ENCODE peak calls at places on chromosomes 11 and 22, in four cellular contexts. One of them, this sample, is unnamed.
A peak's percentile ranks its signal among the peaks of the same experiment; 100 is the strongest.

GRCh38 chr11:17014774-17015638 is 792 bp upstream of the PLEKHA7 start:
- DNase-seq in iPS DF 6.9: no peak
- DNase-seq in nucleus accumbens: no peak
- DNase-seq in heart left ventricle: peak; percentile 16
- DNase-seq in this sample: no peak

GRCh38 chr11:1749787-1750351 is 526 bp downstream of the IFITM10 start:
- DNase-seq in iPS DF 6.9: no peak
- DNase-seq in nucleus accumbens: no peak
- DNase-seq in heart left ventricle: no peak
- DNase-seq in this sample: no peak

GRCh38 chr11:3058753-3059664 is 1.8 kb upstream of the CARS1 start:
- DNase-seq in nucleus accumbens: no peak
- DNase-seq in heart left ventricle: no peak
- DNase-seq in iPS DF 6.9: no peak
- DNase-seq in this sample: no peak

GRCh38 chr22:44723801-44724200 is 21.8 kb downstream of the PRR5 start:
- DNase-seq in nucleus accumbens: no peak
- DNase-seq in heart left ventricle: no peak
- DNase-seq in iPS DF 6.9: no peak
- DNase-seq in this sample: no peak

GRCh38 chr22:46524203-46524740 is 13.1 kb downstream of the CELSR1 start:
- DNase-seq in nucleus accumbens: no peak
- DNase-seq in heart left ventricle: no peak
- DNase-seq in iPS DF 6.9: no peak
- DNase-seq in this sample: no peak

GRCh38 chr11:94760296-94760695 is 7.9 kb upstream of the AMOTL1 start:
- DNase-seq in nucleus accumbens: no peak
- DNase-seq in iPS DF 6.9: no peak
- DNase-seq in heart left ventricle: no peak
- DNase-seq in this sample: no peak

GRCh38 chr11:124123587-124123986 is 8.3 kb downstream of the VWA5A start:
- DNase-seq in iPS DF 6.9: no peak
- DNase-seq in nucleus accumbens: no peak
- DNase-seq in heart left ventricle: no peak
- DNase-seq in this sample: no peak

GRCh38 chr22:41074061-41074460 is 18.3 kb upstream of the EP300 start:
- DNase-seq in nucleus accumbens: no peak
- DNase-seq in heart left ventricle: no peak
- DNase-seq in iPS DF 6.9: no peak
- DNase-seq in this sample: no peak

GRCh38 chr11:29293825-29294224 is 723.0 kb downstream of the KCNA4 start:
- DNase-seq in iPS DF 6.9: no peak
- DNase-seq in heart left ventricle: no peak
- DNase-seq in nucleus accumbens: no peak
- DNase-seq in this sample: no peak

GRCh38 chr11:77056814-77057402 is 9.9 kb upstream of the CAPN5 start:
- DNase-seq in heart left ventricle: no peak
- DNase-seq in nucleus accumbens: no peak
- DNase-seq in iPS DF 6.9: no peak
- DNase-seq in this sample: no peak

GRCh38 chr11:37370817-37371216 is 772.8 kb upstream of the RAG2 start:
- DNase-seq in heart left ventricle: no peak
- DNase-seq in nucleus accumbens: no peak
- DNase-seq in iPS DF 6.9: no peak
- DNase-seq in this sample: no peak

GRCh38 chr11:59201376-59201775 is 11.4 kb downstream of the MPEG1 start:
- DNase-seq in heart left ventricle: no peak
- DNase-seq in iPS DF 6.9: no peak
- DNase-seq in nucleus accumbens: no peak
- DNase-seq in this sample: no peak

GRCh38 chr11:65915821-65916251 is 3.0 kb downstream of the C11orf68 start:
- DNase-seq in nucleus accumbens: peak; percentile 36
- DNase-seq in iPS DF 6.9: no peak
- DNase-seq in heart left ventricle: peak; percentile 72
- DNase-seq in this sample: peak; percentile 70

GRCh38 chr11:1448882-1449281 is 37.7 kb downstream of the MOB2 start:
- DNase-seq in iPS DF 6.9: no peak
- DNase-seq in nucleus accumbens: no peak
- DNase-seq in heart left ventricle: no peak
- DNase-seq in this sample: no peak

GRCh38 chr11:126436209-126436608 is 80.7 kb downstream of the ST3GAL4 start:
- DNase-seq in nucleus accumbens: no peak
- DNase-seq in iPS DF 6.9: no peak
- DNase-seq in heart left ventricle: no peak
- DNase-seq in this sample: no peak

GRCh38 chr22:49107561-49107960 is 720.1 kb downstream of the BRD1 start:
- DNase-seq in iPS DF 6.9: no peak
- DNase-seq in heart left ventricle: no peak
- DNase-seq in nucleus accumbens: no peak
- DNase-seq in this sample: no peak

GRCh38 chr11:1572200-1573076 is at the start of gene DUSP8:
- DNase-seq in heart left ventricle: peak; percentile 96
- DNase-seq in iPS DF 6.9: no peak
- DNase-seq in nucleus accumbens: peak; percentile 66
- DNase-seq in this sample: peak; percentile 94

GRCh38 chr11:30346068-30346688 is 23.3 kb downstream of the ARL14EP start:
- DNase-seq in heart left ventricle: no peak
- DNase-seq in iPS DF 6.9: no peak
- DNase-seq in nucleus accumbens: no peak
- DNase-seq in this sample: no peak

GRCh38 chr11:76769071-76769560 is 14.0 kb upstream of the TSKU start:
- DNase-seq in heart left ventricle: no peak
- DNase-seq in nucleus accumbens: no peak
- DNase-seq in iPS DF 6.9: no peak
- DNase-seq in this sample: no peak

GRCh38 chr11:27295928-27296327 is 67.1 kb downstream of the CCDC34 start:
- DNase-seq in heart left ventricle: no peak
- DNase-seq in iPS DF 6.9: no peak
- DNase-seq in nucleus accumbens: no peak
- DNase-seq in this sample: no peak

GRCh38 chr11:66886671-66887221 is 29.9 kb downstream of the LRFN4 start:
- DNase-seq in heart left ventricle: peak; percentile 42
- DNase-seq in iPS DF 6.9: no peak
- DNase-seq in nucleus accumbens: no peak
- DNase-seq in this sample: peak; percentile 17

GRCh38 chr11:113985906-113986305 is 11.0 kb downstream of the HTR3A start:
- DNase-seq in heart left ventricle: no peak
- DNase-seq in iPS DF 6.9: no peak
- DNase-seq in nucleus accumbens: no peak
- DNase-seq in this sample: no peak

GRCh38 chr11:38156495-38157146 is 1558.6 kb upstream of the RAG2 start:
- DNase-seq in heart left ventricle: no peak
- DNase-seq in iPS DF 6.9: no peak
- DNase-seq in nucleus accumbens: no peak
- DNase-seq in this sample: no peak

GRCh38 chr11:39365809-39366436 is 2093.5 kb downstream of the LRRC4C start:
- DNase-seq in heart left ventricle: no peak
- DNase-seq in nucleus accumbens: no peak
- DNase-seq in iPS DF 6.9: no peak
- DNase-seq in this sample: no peak

GRCh38 chr22:29393019-29393608 is 4.7 kb upstream of the AP1B1 start:
- DNase-seq in heart left ventricle: no peak
- DNase-seq in nucleus accumbens: no peak
- DNase-seq in iPS DF 6.9: no peak
- DNase-seq in this sample: no peak

GRCh38 chr11:61776561-61777075 is 15.8 kb downstream of the TMEM258 start:
- DNase-seq in nucleus accumbens: no peak
- DNase-seq in heart left ventricle: no peak
- DNase-seq in iPS DF 6.9: no peak
- DNase-seq in this sample: peak; percentile 35

GRCh38 chr22:28017859-28018258 is 98.8 kb upstream of the PITPNB start:
- DNase-seq in heart left ventricle: peak; percentile 19
- DNase-seq in iPS DF 6.9: no peak
- DNase-seq in nucleus accumbens: no peak
- DNase-seq in this sample: no peak

GRCh38 chr22:48778308-48779195 is 1049.1 kb downstream of the BRD1 start:
- DNase-seq in nucleus accumbens: no peak
- DNase-seq in heart left ventricle: no peak
- DNase-seq in iPS DF 6.9: no peak
- DNase-seq in this sample: no peak

GRCh38 chr22:41478891-41479521 is 10.1 kb downstream of the ACO2 start:
- DNase-seq in iPS DF 6.9: no peak
- DNase-seq in heart left ventricle: no peak
- DNase-seq in nucleus accumbens: no peak
- DNase-seq in this sample: no peak

GRCh38 chr11:12100886-12101285 is 9.5 kb upstream of the MICAL2 start:
- DNase-seq in nucleus accumbens: no peak
- DNase-seq in iPS DF 6.9: no peak
- DNase-seq in heart left ventricle: no peak
- DNase-seq in this sample: no peak

GRCh38 chr11:46200537-46201281 is 76.8 kb upstream of the CREB3L1 start:
- DNase-seq in nucleus accumbens: no peak
- DNase-seq in iPS DF 6.9: no peak
- DNase-seq in heart left ventricle: no peak
- DNase-seq in this sample: no peak

GRCh38 chr22:29742319-29742718 is 22.5 kb downstream of the CABP7 start:
- DNase-seq in heart left ventricle: no peak
- DNase-seq in iPS DF 6.9: no peak
- DNase-seq in nucleus accumbens: no peak
- DNase-seq in this sample: no peak

GRCh38 chr11:20131744-20132666 is 28.3 kb downstream of the DBX1 start:
- DNase-seq in heart left ventricle: peak; percentile 52
- DNase-seq in nucleus accumbens: no peak
- DNase-seq in iPS DF 6.9: no peak
- DNase-seq in this sample: peak; percentile 45

GRCh38 chr22:38819387-38819940 is 24.4 kb downstream of the NPTXR start:
- DNase-seq in heart left ventricle: no peak
- DNase-seq in iPS DF 6.9: no peak
- DNase-seq in nucleus accumbens: no peak
- DNase-seq in this sample: no peak

GRCh38 chr11:9250139-9250582 is 15.0 kb downstream of the DENND5A start:
- DNase-seq in heart left ventricle: no peak
- DNase-seq in iPS DF 6.9: no peak
- DNase-seq in nucleus accumbens: no peak
- DNase-seq in this sample: no peak

GRCh38 chr11:61732705-61733104 is 19.7 kb upstream of the MYRF start:
- DNase-seq in nucleus accumbens: no peak
- DNase-seq in heart left ventricle: no peak
- DNase-seq in iPS DF 6.9: no peak
- DNase-seq in this sample: no peak

GRCh38 chr11:90380206-90380605 is 157.4 kb upstream of the CHORDC1 start:
- DNase-seq in iPS DF 6.9: no peak
- DNase-seq in nucleus accumbens: no peak
- DNase-seq in heart left ventricle: no peak
- DNase-seq in this sample: no peak

This sample was measured in heart right ventricle.